ENCODE peak calls at places on chromosomes 13 and 19, in ten cellular contexts. B, O, T, C, Z, M, W, F, I and H are unnamed samples.

GRCh38 chr19:3102239-3103140 is 8.3 kb downstream of the GNA11 start:
- DNase-seq in F (no peak), I (no peak), Z (no peak), M (no peak), O (peak), C (no peak), B (no peak), W (no peak), T (no peak), H (no peak)

GRCh38 chr13:20116213-20116612 is 44.6 kb downstream of the GJA3 start:
- DNase-seq in T (no peak), O (no peak), M (no peak), B (no peak), W (no peak), C (no peak), Z (no peak), I (no peak), F (no peak), H (no peak)

GRCh38 chr19:33606556-33606955 is 15.2 kb upstream of the CHST8 start:
- DNase-seq in O (no peak), T (no peak), F (no peak), C (no peak), W (no peak), B (no peak), M (no peak), Z (no peak), I (no peak), H (no peak)

GRCh38 chr13:107234315-107234714 is 666.4 kb upstream of the ARGLU1 start:
- DNase-seq in B (no peak), Z (no peak), O (no peak), T (no peak), C (no peak), F (no peak), W (no peak), I (no peak), M (no peak), H (no peak)

GRCh38 chr13:30569901-30570576 is 47.7 kb upstream of the USPL1 start:
- DNase-seq in F (no peak), C (peak), O (no peak), I (no peak), T (no peak), W (peak), B (peak), M (no peak), Z (peak), H (peak)

GRCh38 chr13:45073809-45074208 is 46.5 kb upstream of the GTF2F2 start:
- DNase-seq in M (no peak), T (peak), W (no peak), B (no peak), F (no peak), I (no peak), C (no peak), O (no peak), Z (no peak), H (no peak)

GRCh38 chr13:52800856-52801255 is 47.6 kb downstream of the PCDH8 start:
- DNase-seq in M (no peak), Z (no peak), F (no peak), O (no peak), B (no peak), C (no peak), I (no peak), W (no peak), T (no peak), H (no peak)

GRCh38 chr13:111874981-111875380 is 192.0 kb upstream of the SOX1 start:
- DNase-seq in B (no peak), F (no peak), O (no peak), M (no peak), I (peak), Z (no peak), C (no peak), T (no peak), W (no peak), H (no peak)

GRCh38 chr13:102405499-102406079 is 3.7 kb upstream of the FGF14 start:
- DNase-seq in C (no peak), T (peak), O (no peak), W (peak), I (no peak), M (peak), B (peak), F (no peak), Z (no peak), H (peak)

GRCh38 chr19:51034704-51035103 is at the start of gene KLK12:
- DNase-seq in O (no peak), Z (no peak), B (no peak), W (no peak), M (no peak), F (no peak), C (no peak), T (no peak), I (no peak), H (no peak)

GRCh38 chr19:30830875-30831274 is 458.7 kb downstream of the ZNF536 start:
- DNase-seq in T (no peak), W (no peak), O (no peak), Z (no peak), C (no peak), B (no peak), I (no peak), F (no peak), M (no peak), H (no peak)

GRCh38 chr19:6239871-6240676 is 39.7 kb downstream of the MLLT1 start:
- DNase-seq in Z (no peak), B (no peak), I (no peak), C (no peak), W (no peak), F (no peak), M (no peak), T (peak), O (no peak), H (no peak)

GRCh38 chr13:113877149-113877990 is 13.5 kb upstream of the GAS6 start:
- DNase-seq in F (no peak), W (no peak), Z (no peak), T (no peak), B (no peak), I (peak), C (no peak), O (no peak), M (no peak), H (no peak)

GRCh38 chr19:49687566-49688316 is 1.7 kb upstream of the ADM5 start:
- DNase-seq in W (peak), C (no peak), F (no peak), I (no peak), M (no peak), O (no peak), T (no peak), Z (no peak), B (no peak), H (no peak)

GRCh38 chr13:75687145-75687763 is 51.1 kb downstream of the LMO7 start:
- DNase-seq in C (peak), I (no peak), F (no peak), B (peak), Z (no peak), W (peak), O (no peak), T (no peak), M (no peak), H (peak)

GRCh38 chr19:43778651-43779050 is 2.1 kb downstream of the KCNN4 start:
- DNase-seq in W (no peak), F (no peak), O (no peak), C (no peak), I (no peak), B (no peak), M (no peak), Z (no peak), T (no peak), H (no peak)

GRCh38 chr19:29966594-29967249 is 24.7 kb downstream of the URI1 start:
- DNase-seq in Z (no peak), F (no peak), M (no peak), I (no peak), B (no peak), C (peak), W (peak), O (no peak), T (no peak), H (peak)

GRCh38 chr13:97430296-97430695 is 3.7 kb upstream of the RAP2A start:
- DNase-seq in B (no peak), I (no peak), W (no peak), T (no peak), F (no peak), C (no peak), O (no peak), M (no peak), Z (no peak), H (no peak)

GRCh38 chr13:99287544-99287943 is 19.7 kb downstream of the GPR183 start:
- DNase-seq in T (no peak), M (no peak), Z (no peak), C (no peak), B (no peak), O (no peak), W (no peak), F (no peak), I (no peak), H (no peak)

GRCh38 chr13:44068169-44068568 is 188.5 kb downstream of the LACC1 start:
- DNase-seq in O (no peak), C (no peak), Z (no peak), I (no peak), B (peak), F (no peak), M (no peak), T (no peak), W (peak), H (peak)

GRCh38 chr19:55384576-55385235 is 614 bp upstream of the TMEM238 start:
- DNase-seq in F (no peak), W (no peak), B (no peak), I (no peak), C (no peak), T (no peak), O (no peak), M (no peak), Z (no peak), H (no peak)

GRCh38 chr19:46384396-46384795 is 29.0 kb downstream of the CCDC8 start:
- DNase-seq in M (peak), B (no peak), C (no peak), F (no peak), W (no peak), T (no peak), O (peak), Z (no peak), I (peak), H (no peak)

GRCh38 chr19:45508931-45509691 is 1.8 kb downstream of the VASP start:
- DNase-seq in I (no peak), Z (no peak), O (peak), B (peak), F (peak), C (peak), W (peak), M (no peak), T (peak), H (peak)

GRCh38 chr13:21657538-21657937 is 13.3 kb upstream of the FGF9 start:
- DNase-seq in B (peak), M (no peak), Z (no peak), I (no peak), F (no peak), C (peak), O (no peak), W (peak), T (no peak), H (peak)

GRCh38 chr13:50236898-50237318 is 221.7 kb downstream of the KCNRG start:
- DNase-seq in M (no peak), C (no peak), W (peak), Z (no peak), I (no peak), T (no peak), O (no peak), B (peak), F (peak), H (no peak)

GRCh38 chr19:58279042-58279924 is 528 bp downstream of the ZNF8 start:
- DNase-seq in I (no peak), C (peak), T (peak), M (peak), O (peak), B (peak), W (peak), F (peak), Z (no peak), H (peak)

GRCh38 chr13:22278336-22278929 is 607.6 kb downstream of the FGF9 start:
- DNase-seq in O (peak), I (no peak), Z (no peak), B (no peak), W (no peak), F (peak), T (peak), M (peak), C (peak), H (no peak)

GRCh38 chr13:50617134-50617721 is 226.3 kb downstream of the DLEU7 start:
- DNase-seq in B (peak), C (peak), I (no peak), T (no peak), M (no peak), Z (peak), O (no peak), W (peak), F (no peak), H (peak)

GRCh38 chr19:32819415-32820400 is 49.9 kb downstream of the SLC7A9 start:
- DNase-seq in B (no peak), I (no peak), O (no peak), W (no peak), M (no peak), T (no peak), C (no peak), F (no peak), Z (no peak), H (no peak)

GRCh38 chr19:46193678-46194077 is 35.9 kb upstream of the IGFL1 start:
- DNase-seq in W (no peak), M (no peak), Z (no peak), B (no peak), F (no peak), T (no peak), O (no peak), I (no peak), C (no peak), H (no peak)

GRCh38 chr19:38617764-38618589 is at the start of gene MAP4K1:
- DNase-seq in M (no peak), I (no peak), W (no peak), B (no peak), Z (no peak), C (no peak), T (peak), F (peak), O (no peak), H (peak)

GRCh38 chr19:3202346-3202745 is 16.6 kb downstream of the NCLN start:
- DNase-seq in I (no peak), W (no peak), Z (no peak), O (no peak), B (no peak), T (no peak), C (no peak), M (no peak), F (no peak), H (no peak)

GRCh38 chr19:41479757-41480191 is 36.8 kb downstream of the ERICH4 start:
- DNase-seq in F (no peak), W (peak), C (no peak), T (no peak), M (no peak), B (no peak), Z (no peak), O (no peak), I (no peak), H (peak)

GRCh38 chr13:77460195-77460594 is 75.3 kb upstream of the SCEL start:
- DNase-seq in O (peak), I (no peak), B (no peak), Z (no peak), T (no peak), M (no peak), F (no peak), C (no peak), W (no peak), H (peak)

GRCh38 chr13:64397699-64398098 is 2832.4 kb downstream of the PCDH9 start:
- DNase-seq in O (no peak), M (no peak), F (no peak), I (no peak), Z (peak), T (no peak), W (peak), B (peak), C (peak), H (no peak)

GRCh38 chr19:46951236-46951986 is 68.2 kb upstream of the NPAS1 start:
- DNase-seq in C (peak), B (no peak), M (peak), O (peak), Z (no peak), F (no peak), I (no peak), W (peak), T (no peak), H (peak)

DNA sequence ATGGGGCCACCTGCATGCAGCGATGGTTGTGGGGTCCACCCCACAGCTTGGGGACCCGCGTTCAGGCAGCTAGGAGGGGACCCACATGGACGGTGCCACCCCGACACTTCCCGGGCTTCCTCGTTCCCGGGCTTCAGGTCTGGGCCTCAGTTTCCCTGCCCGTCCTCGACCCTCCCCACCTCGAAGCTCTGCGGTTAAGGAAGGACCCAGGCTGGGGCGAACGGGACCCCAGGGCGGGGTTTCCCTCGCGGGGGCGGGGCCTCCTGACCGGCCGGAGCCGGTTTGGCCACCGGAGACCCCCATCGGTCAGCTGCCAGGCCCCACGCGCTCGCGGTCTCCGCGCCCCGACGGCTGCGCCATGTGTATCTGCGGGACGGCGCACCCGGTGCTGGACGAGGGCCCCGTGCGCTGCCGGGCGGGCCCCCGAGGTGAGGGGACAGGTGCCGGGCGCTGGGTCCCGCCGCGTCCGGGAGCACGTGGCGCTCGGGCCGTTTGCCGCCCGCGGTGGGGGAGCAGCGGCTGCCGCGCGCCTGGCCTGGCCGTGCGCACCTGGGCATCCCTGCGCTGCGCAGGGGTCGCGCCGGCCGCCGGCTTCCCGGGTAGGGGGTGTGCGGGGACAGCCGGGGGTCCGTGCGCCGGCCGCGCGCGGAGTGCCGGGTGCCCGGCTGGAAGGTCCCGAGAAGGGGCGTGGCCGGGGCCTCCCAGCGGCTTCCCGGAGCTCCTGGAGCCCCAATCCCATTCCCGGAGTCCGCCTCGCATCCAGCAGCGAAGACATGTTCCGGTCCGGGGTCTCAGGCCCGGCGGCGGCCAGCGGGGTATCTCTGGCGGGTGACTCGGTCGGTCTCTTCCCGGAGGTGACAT is 4.2 kb downstream of the ARHGAP45 start:
- DNase-seq in F (no peak), O (no peak), M (no peak), I (no peak), C (no peak), Z (no peak), B (no peak), W (no peak), T (peak), H (no peak)
- TF ChIP-seq CTCF in F (no peak), O (no peak), M (no peak), I (no peak), C (no peak), Z (no peak), B (no peak), W (no peak), T (no peak), H (no peak)

DNA sequence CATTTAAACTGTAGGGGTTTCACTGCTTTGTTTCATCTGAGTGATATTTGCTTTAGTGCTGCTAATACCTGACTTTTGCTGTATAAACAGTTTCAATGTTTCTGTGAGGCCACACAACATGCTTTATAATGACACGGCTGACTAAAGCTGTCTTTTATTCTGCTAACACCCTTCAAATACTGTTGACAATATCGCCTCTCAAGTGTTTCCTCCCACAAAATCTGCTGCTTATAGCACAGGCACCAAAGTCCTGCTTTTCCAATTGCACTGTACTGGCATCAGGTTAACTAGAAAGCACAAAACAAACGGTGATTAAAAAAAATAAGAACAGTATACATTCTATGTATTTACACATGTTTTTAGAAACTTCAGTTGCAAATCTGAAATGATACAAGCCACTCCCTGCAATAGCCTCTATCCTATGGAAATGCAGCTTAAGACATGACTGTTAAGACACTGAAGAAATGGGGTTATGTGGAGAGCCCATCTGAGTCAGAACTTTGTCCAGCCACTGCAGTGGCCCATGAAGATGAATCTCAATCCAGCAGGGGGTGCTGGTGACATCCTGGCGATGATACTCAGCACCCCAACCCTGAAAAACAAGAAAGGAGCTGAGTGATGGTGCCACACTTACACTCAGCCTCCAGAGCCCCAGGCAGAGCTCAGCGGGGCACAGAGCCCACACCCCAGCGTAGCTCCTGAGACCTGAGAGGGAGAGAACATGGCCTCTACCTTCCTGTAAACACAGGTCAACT is 29.4 kb downstream of the RFXAP start:
- DNase-seq in B (peak), M (no peak), W (peak), O (no peak), C (no peak), F (no peak), Z (no peak), T (peak), I (no peak), H (peak)
- TF ChIP-seq CTCF in B (peak), M (no peak), W (no peak), O (peak), C (peak), F (no peak), Z (no peak), T (no peak), I (no peak), H (no peak)

DNA sequence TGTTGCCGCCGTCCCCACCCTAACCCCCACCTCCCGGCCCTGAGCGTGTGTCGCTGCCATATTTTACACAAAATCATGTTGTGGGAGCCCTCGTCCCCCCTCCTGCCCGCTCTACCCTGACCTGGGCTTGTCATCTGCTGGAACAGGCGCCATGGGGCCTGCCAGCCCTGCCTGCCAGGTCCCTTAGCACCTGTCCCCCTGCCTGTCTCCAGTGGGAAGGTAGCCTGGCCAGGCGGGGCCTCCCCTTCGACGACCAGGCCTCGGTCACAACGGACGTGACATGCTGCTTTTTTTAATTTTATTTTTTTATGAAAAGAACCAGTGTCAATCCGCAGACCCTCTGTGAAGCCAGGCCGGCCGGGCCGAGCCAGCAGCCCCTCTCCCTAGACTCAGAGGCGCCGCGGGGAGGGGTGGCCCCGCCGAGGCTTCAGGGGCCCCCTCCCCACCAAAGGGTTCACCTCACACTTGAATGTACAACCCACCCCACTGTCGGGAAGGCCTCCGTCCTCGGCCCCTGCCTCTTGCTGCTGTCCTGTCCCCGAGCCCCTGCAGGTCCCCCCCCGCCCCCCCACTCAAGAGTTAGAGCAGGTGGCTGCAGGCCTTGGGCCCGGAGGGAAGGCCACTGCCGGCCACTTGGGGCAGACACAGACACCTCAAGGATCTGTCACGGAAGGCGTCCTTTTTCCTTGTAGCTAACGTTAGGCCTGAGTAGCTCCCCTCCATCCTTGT is 6.4 kb downstream of the YIPF2 start:
- DNase-seq in C (no peak), Z (no peak), F (no peak), M (no peak), W (no peak), T (no peak), I (no peak), O (no peak), B (no peak), H (no peak)
- TF ChIP-seq CTCF in C (no peak), Z (no peak), F (no peak), M (no peak), W (no peak), T (no peak), I (no peak), O (no peak), B (peak), H (no peak)

GRCh38 chr19:14023404-14024235 is 4.3 kb upstream of the RLN3 start:
- DNase-seq in C (peak), T (peak), M (peak), B (peak), I (no peak), F (no peak), Z (no peak), O (peak), W (peak), H (peak)
- TF ChIP-seq CTCF in C (peak), T (no peak), M (peak), B (peak), I (no peak), F (peak), Z (peak), O (peak), W (peak), H (peak)